ENCODE peak calls at places on chromosomes 5 and 9, in four cellular contexts. A is activated CD4-positive, alpha-beta T cell treated with anti-CD3 and anti-CD28 coated beads for 4 hours; Y is right cardiac atrium; P is epithelial cell of esophagus. Q is an unnamed sample.

GRCh38 chr5:16131878-16132277 is 47.7 kb downstream of the MARCHF11 start:
- DNase-seq in A (no peak), Y (no peak), P (no peak), Q (no peak)

GRCh38 chr9:120619751-120620655 is 40.0 kb upstream of the CDK5RAP2 start:
- DNase-seq in A (peak), Y (no peak), P (peak), Q (no peak)

GRCh38 chr5:19044931-19045695 is 942.9 kb downstream of the CDH18 start:
- DNase-seq in A (no peak), Y (peak), P (no peak), Q (no peak)

GRCh38 chr5:148970228-148970627 is 92.6 kb downstream of the SH3TC2 start:
- DNase-seq in A (no peak), Y (no peak), P (peak), Q (no peak)

GRCh38 chr5:160548949-160549665 is 127.5 kb downstream of the PTTG1 start:
- DNase-seq in A (no peak), Y (no peak), P (peak), Q (peak)

GRCh38 chr9:133221177-133221809 is 12.2 kb upstream of the OBP2B start:
- DNase-seq in A (no peak), Y (no peak), P (no peak), Q (no peak)

GRCh38 chr5:172798422-172799215 is 27.6 kb upstream of the DUSP1 start:
- DNase-seq in A (no peak), Y (no peak), P (peak), Q (peak)

GRCh38 chr9:72041775-72042194 is 18.6 kb downstream of the C9orf57 start:
- DNase-seq in A (no peak), Y (peak), P (peak), Q (peak)

GRCh38 chr9:129185991-129186390 is 7.9 kb upstream of the IER5L start:
- DNase-seq in A (no peak), Y (peak), P (peak), Q (no peak)

GRCh38 chr9:124399999-124400940 is 15.0 kb downstream of the PSMB7 start:
- DNase-seq in A (no peak), Y (no peak), P (peak), Q (no peak)

GRCh38 chr5:172325452-172325851 is 41.9 kb upstream of the UBTD2 start:
- DNase-seq in A (no peak), Y (no peak), P (no peak), Q (no peak)

GRCh38 chr9:127921592-127922120 is 4.8 kb upstream of the ST6GALNAC4 start:
- DNase-seq in A (peak), Y (peak), P (peak), Q (no peak)

GRCh38 chr5:180424094-180424493 is 70.1 kb upstream of the CNOT6 start:
- DNase-seq in A (no peak), Y (no peak), P (no peak), Q (no peak)

Q was measured in epithelial cell of prostate.